ENCODE peak calls at places on chromosomes 5 and 9, in four cellular contexts. W is psoas muscle, X is right atrium auricular region, A is mesothelial cell of epicardium. T is an unnamed sample.
A peak's percentile ranks its signal among the peaks of the same experiment; 100 is the strongest.

GRCh38 chr5:143350790-143351603 is 52.5 kb downstream of the NR3C1 start:
- DNase-seq in W (no peak), X (no peak), A (no peak), T (no peak)

GRCh38 chr5:42454216-42454995 is 31.2 kb downstream of the GHR start:
- DNase-seq in W (no peak), X (no peak), A (no peak), T (no peak)

GRCh38 chr9:98117984-98118639 is 910 bp downstream of the TRIM14 start:
- DNase-seq in W (no peak), X (no peak), A (no peak), T (no peak)

GRCh38 chr9:100534401-100534800 is 43.5 kb upstream of the CAVIN4 start:
- DNase-seq in W (no peak), X (no peak), A (no peak), T (no peak)

GRCh38 chr5:177984565-177985166 is 11.4 kb downstream of the PROP1 start:
- DNase-seq in W (no peak), X (peak; percentile 21), A (no peak), T (no peak)

GRCh38 chr5:15008476-15008875 is 136.9 kb upstream of the ANKH start:
- DNase-seq in W (peak; percentile 92), X (peak; percentile 97), A (peak; percentile 58), T (no peak)

GRCh38 chr5:42668254-42668653 is 88.4 kb upstream of the CCDC152 start:
- DNase-seq in W (no peak), X (no peak), A (no peak), T (no peak)

GRCh38 chr5:1019001-1019651 is 10.5 kb downstream of the NKD2 start:
- DNase-seq in W (peak; percentile 9), X (no peak), A (no peak), T (no peak)

GRCh38 chr5:157521704-157522029 is 53.9 kb downstream of the ADAM19 start:
- DNase-seq in W (no peak), X (no peak), A (no peak), T (no peak)

GRCh38 chr9:112654282-112654681 is 63.6 kb downstream of the INIP start:
- DNase-seq in W (no peak), X (no peak), A (no peak), T (no peak)

GRCh38 chr9:112327718-112328450 is 5.5 kb downstream of the PTBP3 start:
- DNase-seq in W (no peak), X (no peak), A (no peak), T (no peak)

GRCh38 chr5:36357391-36357790 is 55.7 kb upstream of the RANBP3L start:
- DNase-seq in W (no peak), X (no peak), A (no peak), T (no peak)

GRCh38 chr5:158560170-158560569 is 539.5 kb downstream of the EBF1 start:
- DNase-seq in W (no peak), X (no peak), A (no peak), T (no peak)

GRCh38 chr5:92665506-92665905 is 915.5 kb downstream of the NR2F1-AS1 start:
- DNase-seq in W (no peak), X (no peak), A (no peak), T (no peak)

GRCh38 chr9:107650995-107651394 is 161.4 kb upstream of the KLF4 start:
- DNase-seq in W (no peak), X (no peak), A (no peak), T (no peak)

GRCh38 chr9:134666208-134666607 is 24.6 kb downstream of the COL5A1 start:
- DNase-seq in W (no peak), X (no peak), A (no peak), T (no peak)

GRCh38 chr5:159106569-159107282 is 7.0 kb upstream of the EBF1 start:
- DNase-seq in W (peak; percentile 84), X (peak; percentile 81), A (peak; percentile 85), T (peak; percentile 89)

GRCh38 chr9:5587024-5587423 is 41.9 kb upstream of the RIC1 start:
- DNase-seq in W (no peak), X (no peak), A (no peak), T (no peak)

GRCh38 chr9:88672874-88673695 is 138.1 kb downstream of the NXNL2 start:
- DNase-seq in W (no peak), X (no peak), A (no peak), T (no peak)

GRCh38 chr5:36744678-36745659 is 131.6 kb upstream of the NIPBL start:
- DNase-seq in W (peak; percentile 54), X (peak; percentile 66), A (peak; percentile 88), T (peak; percentile 70)

GRCh38 chr5:93721045-93721444 is 20.4 kb downstream of the POU5F2 start:
- DNase-seq in W (no peak), X (no peak), A (no peak), T (no peak)

GRCh38 chr5:80254767-80255424 is 952 bp downstream of the SERINC5 start:
- DNase-seq in W (no peak), X (no peak), A (no peak), T (no peak)

GRCh38 chr9:33044677-33045282 is 19.7 kb downstream of the DNAJA1 start:
- DNase-seq in W (no peak), X (no peak), A (no peak), T (no peak)

GRCh38 chr5:61308699-61309098 is 23.4 kb upstream of the ZSWIM6 start:
- DNase-seq in W (no peak), X (no peak), A (no peak), T (no peak)

GRCh38 chr5:119382167-119382566 is 26.3 kb downstream of the TNFAIP8 start:
- DNase-seq in W (no peak), X (no peak), A (no peak), T (no peak)

GRCh38 chr5:96752341-96753016 is 55.3 kb downstream of the ERAP1 start:
- DNase-seq in W (no peak), X (no peak), A (no peak), T (peak; percentile 58)

GRCh38 chr5:85990998-85991397 is 626.7 kb upstream of the COX7C start:
- DNase-seq in W (no peak), X (no peak), A (no peak), T (no peak)

GRCh38 chr5:106755066-106755465 is 915.7 kb downstream of the EFNA5 start:
- DNase-seq in W (no peak), X (no peak), A (no peak), T (no peak)

GRCh38 chr5:124729687-124730359 is 16.6 kb downstream of the ZNF608 start:
- DNase-seq in W (no peak), X (no peak), A (no peak), T (no peak)

GRCh38 chr5:84028093-84028492 is 307.4 kb upstream of the HAPLN1 start:
- DNase-seq in W (no peak), X (no peak), A (no peak), T (no peak)

GRCh38 chr5:142325677-142326479 is 1.1 kb upstream of the SPRY4 start:
- DNase-seq in W (peak; percentile 51), X (peak; percentile 72), A (peak; percentile 60), T (peak; percentile 61)

GRCh38 chr9:115006660-115007059 is 76.3 kb upstream of the TNFSF8 start:
- DNase-seq in W (no peak), X (no peak), A (no peak), T (no peak)

GRCh38 chr9:111839981-111840380 is 45.2 kb upstream of the SHOC1 start:
- DNase-seq in W (no peak), X (no peak), A (no peak), T (no peak)

GRCh38 chr9:135281661-135282000 is 194.2 kb downstream of the OLFM1 start:
- DNase-seq in W (no peak), X (no peak), A (no peak), T (no peak)

GRCh38 chr5:137735531-137736284 is at the start of gene KLHL3:
- DNase-seq in W (no peak), X (peak; percentile 59), A (peak; percentile 61), T (peak; percentile 34)

GRCh38 chr5:164941102-164941501 is 1435.7 kb downstream of the MAT2B start:
- DNase-seq in W (no peak), X (no peak), A (no peak), T (no peak)

GRCh38 chr9:101795147-101795546 is 56.7 kb upstream of the GRIN3A start:
- DNase-seq in W (no peak), X (no peak), A (no peak), T (no peak)

GRCh38 chr5:2464141-2464540 is 287.3 kb downstream of the IRX2 start:
- DNase-seq in W (no peak), X (no peak), A (no peak), T (no peak)

GRCh38 chr5:150556859-150557506 is 49.1 kb downstream of the NDST1 start:
- DNase-seq in W (no peak), X (no peak), A (no peak), T (no peak)

GRCh38 chr9:4327504-4328191 is 27.8 kb upstream of the GLIS3 start:
- DNase-seq in W (no peak), X (no peak), A (no peak), T (no peak)
- TF ChIP-seq CTCF in W (no peak), X (no peak), A (peak; percentile 37), T (no peak)

GRCh38 chr5:89929173-89929572 is 480.4 kb downstream of the CETN3 start:
- DNase-seq in W (no peak), X (no peak), A (no peak), T (no peak)
- TF ChIP-seq CTCF in W (no peak), X (no peak), A (no peak), T (no peak)

GRCh38 chr9:84419203-84419602 is 78.6 kb upstream of the SLC28A3 start:
- DNase-seq in W (no peak), X (no peak), A (no peak), T (no peak)
- TF ChIP-seq CTCF in W (no peak), X (no peak), A (no peak), T (peak; percentile 33)

DNA sequence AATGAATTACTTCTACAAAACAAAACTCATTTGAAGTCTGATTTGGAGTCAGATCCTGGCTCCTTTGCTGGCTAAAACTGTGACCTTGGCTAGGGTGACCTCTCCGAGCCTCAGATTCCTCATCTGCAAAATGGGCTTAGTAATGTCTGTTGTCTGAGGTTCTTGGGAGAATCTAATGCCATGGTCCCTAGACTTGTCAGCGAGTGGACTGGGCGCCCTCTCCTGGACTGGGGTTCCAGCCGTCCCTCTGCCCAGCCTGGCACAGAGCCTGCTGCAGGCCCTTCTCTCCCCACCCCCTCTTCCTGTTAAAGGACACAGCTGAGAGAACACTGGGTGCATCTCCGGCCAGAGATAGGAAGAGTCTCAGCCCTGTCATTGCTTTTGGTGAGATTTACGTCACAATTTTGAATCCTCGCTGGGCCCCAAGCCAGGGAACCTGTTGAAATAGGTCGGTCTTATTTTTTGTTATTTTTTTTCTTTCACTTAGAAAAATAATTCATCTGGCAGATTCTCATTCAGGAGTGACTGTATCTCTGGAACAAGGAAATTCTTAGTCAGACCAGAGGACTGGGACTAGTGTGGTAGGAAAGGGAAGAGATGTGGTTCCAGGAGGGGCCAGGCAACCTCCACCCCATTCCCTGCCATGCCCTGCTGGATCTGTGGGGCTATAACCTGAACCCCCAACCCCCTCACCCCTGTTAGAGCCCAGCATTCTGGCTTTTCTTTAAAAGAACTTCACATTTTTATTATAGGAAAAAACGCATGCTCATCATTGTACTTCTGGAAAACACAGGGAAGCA is 48.2 kb upstream of the RPL26L1 start:
- DNase-seq in W (peak; percentile 77), X (peak; percentile 94), A (no peak), T (no peak)
- TF ChIP-seq CTCF in W (peak; percentile 11), X (no peak), A (no peak), T (peak; percentile 19)

GRCh38 chr5:59923465-59923864 is 29.9 kb upstream of the PDE4D start:
- DNase-seq in W (no peak), X (no peak), A (no peak), T (no peak)
- TF ChIP-seq CTCF in W (peak; percentile 15), X (no peak), A (no peak), T (no peak)